ENCODE peak calls at places on chromosome 4, in five cellular contexts. L is GM23338, I is fibroblast of lung, K is PC-3, Y is mammary epithelial cell. C is an unnamed sample.

GRCh38 chr4:129342820-129343219 is 246.9 kb downstream of the C4orf33 start:
- DNase-seq in L (no peak), K (peak), Y (peak), I (peak), C (peak)

GRCh38 chr4:54558889-54559682 is 98.7 kb upstream of the KIT start:
- DNase-seq in K (peak), L (no peak), Y (no peak), I (no peak), C (no peak)

GRCh38 chr4:23365086-23365485 is 524.8 kb downstream of the PPARGC1A start:
- DNase-seq in Y (no peak), K (no peak), L (no peak), I (peak), C (no peak)

GRCh38 chr4:121096629-121097028 is 24.3 kb upstream of the NDNF start:
- DNase-seq in I (peak), Y (peak), L (peak), K (peak), C (peak)

GRCh38 chr4:138341739-138342415 is 99.7 kb upstream of the SLC7A11 start:
- DNase-seq in K (no peak), L (no peak), I (no peak), Y (no peak), C (no peak)

GRCh38 chr4:71304289-71304850 is 34.5 kb upstream of the SLC4A4 start:
- DNase-seq in I (no peak), L (no peak), K (peak), Y (no peak), C (no peak)

GRCh38 chr4:176044589-176044951 is 21.1 kb upstream of the WDR17 start:
- DNase-seq in K (no peak), Y (no peak), I (peak), L (no peak), C (no peak)

GRCh38 chr4:133347409-133347808 is 198.3 kb downstream of the PCDH10 start:
- DNase-seq in K (no peak), L (no peak), I (no peak), Y (no peak), C (no peak)

GRCh38 chr4:182325397-182325796 is 82.2 kb downstream of the TENM3 start:
- DNase-seq in K (no peak), L (no peak), Y (no peak), I (no peak), C (no peak)

GRCh38 chr4:147288512-147288911 is 192.4 kb upstream of the EDNRA start:
- DNase-seq in K (no peak), Y (no peak), I (no peak), L (no peak), C (no peak)

GRCh38 chr4:16838226-16838875 is 60.1 kb downstream of the LDB2 start:
- DNase-seq in K (no peak), Y (no peak), I (peak), L (no peak), C (no peak)

GRCh38 chr4:143721317-143721716 is 20.8 kb upstream of the FREM3 start:
- DNase-seq in L (no peak), I (no peak), K (no peak), Y (no peak), C (peak)

GRCh38 chr4:149985981-149986380 is 92.3 kb upstream of the DCLK2 start:
- DNase-seq in I (no peak), K (no peak), Y (no peak), L (no peak), C (no peak)

GRCh38 chr4:143701365-143701764 is 890 bp upstream of the FREM3 start:
- DNase-seq in Y (no peak), K (no peak), I (no peak), L (no peak), C (no peak)

DNA sequence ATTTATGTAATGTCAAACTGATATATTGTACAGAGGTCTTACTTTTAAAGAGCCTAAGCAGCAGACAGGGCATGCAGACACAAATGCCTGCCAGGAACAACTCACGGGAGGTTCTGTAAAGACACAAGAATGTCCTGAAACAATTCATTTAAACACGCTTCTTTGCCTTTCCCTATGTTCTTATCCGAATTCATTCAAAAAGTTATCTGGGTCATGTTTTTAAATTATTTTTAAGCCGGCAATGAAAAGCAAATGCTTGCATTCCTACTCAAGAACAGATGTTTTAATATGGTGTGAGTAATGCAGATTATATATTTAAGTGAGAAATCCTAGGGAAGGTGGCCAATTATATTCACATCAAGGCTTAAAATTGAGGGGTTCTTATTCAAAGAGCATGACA is 192.6 kb downstream of the PDGFC start:
- DNase-seq in L (no peak), K (peak), I (peak), Y (no peak), C (no peak)
- H3K27ac ChIP-seq in L (no peak), K (peak), I (peak), Y (peak), C (no peak)

GRCh38 chr4:73800206-73800605 is 36.3 kb upstream of the CXCL6 start:
- DNase-seq in L (no peak), Y (no peak), K (no peak), I (no peak), C (no peak)
- H3K4me2 ChIP-seq in L (no peak), Y (no peak), K (no peak), I (no peak), C (no peak)

GRCh38 chr4:1058198-1058996 is 47.0 kb downstream of the FGFRL1 start:
- DNase-seq in I (no peak), L (no peak), Y (no peak), K (peak), C (no peak)

GRCh38 chr4:1060121-1060520 is 48.7 kb downstream of the FGFRL1 start:
- DNase-seq in I (no peak), Y (no peak), L (no peak), K (no peak), C (no peak)

GRCh38 chr4:1060646-1061371 is 49.4 kb downstream of the FGFRL1 start:
- DNase-seq in K (no peak), I (no peak), L (no peak), Y (no peak), C (no peak)

GRCh38 chr4:1057403-1057745 is 45.9 kb downstream of the FGFRL1 start:
- DNase-seq in K (no peak), Y (no peak), I (no peak), L (no peak), C (no peak)

GRCh38 chr4:1058997-1059665 is 47.7 kb downstream of the FGFRL1 start:
- DNase-seq in I (no peak), L (no peak), Y (no peak), K (no peak), C (no peak)
- TF ChIP-seq EZH2 in I (peak), L (no peak), Y (peak), K (no peak), C (no peak)

GRCh38 chr4:140047017-140047640 is 106.9 kb downstream of the MAML3 start:
- DNase-seq in L (peak), I (no peak), Y (no peak), K (peak), C (peak)

GRCh38 chr4:140046037-140046436 is 107.9 kb downstream of the MAML3 start:
- DNase-seq in K (no peak), I (peak), Y (no peak), L (no peak), C (peak)

GRCh38 chr4:140048419-140049022 is 105.5 kb downstream of the MAML3 start:
- DNase-seq in L (no peak), I (no peak), Y (no peak), K (peak), C (peak)

GRCh38 chr4:140047781-140048180 is 106.2 kb downstream of the MAML3 start:
- DNase-seq in K (no peak), I (no peak), Y (no peak), L (peak), C (peak)

DNA sequence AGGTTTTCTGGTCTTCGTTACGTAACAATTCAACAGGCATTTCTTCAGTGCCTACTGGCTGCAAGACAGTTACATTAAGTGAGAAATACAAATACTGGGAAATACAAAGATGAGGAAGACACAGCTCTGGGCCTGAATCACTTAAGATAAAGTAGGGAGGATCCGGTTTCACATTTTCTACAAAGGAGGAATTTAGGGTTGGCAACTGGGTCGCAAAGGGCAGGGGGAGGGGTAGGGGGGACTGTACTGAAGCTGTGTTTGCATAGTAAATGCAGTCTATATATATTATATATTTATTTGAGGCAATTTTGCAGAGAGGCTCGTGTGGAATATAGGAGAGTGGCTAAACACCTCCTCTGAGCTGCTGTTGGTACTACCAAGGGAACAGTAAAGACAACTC is 107.4 kb downstream of the MAML3 start:
- DNase-seq in L (peak), I (no peak), K (peak), Y (no peak), C (peak)
- H3K27ac ChIP-seq in L (peak), I (no peak), K (peak), Y (no peak), C (no peak)

GRCh38 chr4:72919464-72919863 is 150.1 kb downstream of the COX18 start:
- DNase-seq in K (no peak), Y (no peak), I (no peak), L (no peak), C (no peak)

GRCh38 chr4:72919937-72920336 is 149.6 kb downstream of the COX18 start:
- DNase-seq in K (peak), L (no peak), Y (no peak), I (no peak), C (no peak)

GRCh38 chr4:72924814-72925213 is 144.7 kb downstream of the COX18 start:
- DNase-seq in Y (no peak), I (no peak), K (no peak), L (no peak), C (no peak)
- H3K4me2 ChIP-seq in Y (no peak), I (no peak), K (no peak), L (no peak), C (no peak)

GRCh38 chr4:112511294-112512118 is 4.5 kb downstream of the NEUROG2 start:
- DNase-seq in I (no peak), L (peak), K (no peak), Y (no peak), C (no peak)
- TF ChIP-seq EZH2 in I (no peak), L (peak), K (no peak), Y (peak), C (peak)

DNA sequence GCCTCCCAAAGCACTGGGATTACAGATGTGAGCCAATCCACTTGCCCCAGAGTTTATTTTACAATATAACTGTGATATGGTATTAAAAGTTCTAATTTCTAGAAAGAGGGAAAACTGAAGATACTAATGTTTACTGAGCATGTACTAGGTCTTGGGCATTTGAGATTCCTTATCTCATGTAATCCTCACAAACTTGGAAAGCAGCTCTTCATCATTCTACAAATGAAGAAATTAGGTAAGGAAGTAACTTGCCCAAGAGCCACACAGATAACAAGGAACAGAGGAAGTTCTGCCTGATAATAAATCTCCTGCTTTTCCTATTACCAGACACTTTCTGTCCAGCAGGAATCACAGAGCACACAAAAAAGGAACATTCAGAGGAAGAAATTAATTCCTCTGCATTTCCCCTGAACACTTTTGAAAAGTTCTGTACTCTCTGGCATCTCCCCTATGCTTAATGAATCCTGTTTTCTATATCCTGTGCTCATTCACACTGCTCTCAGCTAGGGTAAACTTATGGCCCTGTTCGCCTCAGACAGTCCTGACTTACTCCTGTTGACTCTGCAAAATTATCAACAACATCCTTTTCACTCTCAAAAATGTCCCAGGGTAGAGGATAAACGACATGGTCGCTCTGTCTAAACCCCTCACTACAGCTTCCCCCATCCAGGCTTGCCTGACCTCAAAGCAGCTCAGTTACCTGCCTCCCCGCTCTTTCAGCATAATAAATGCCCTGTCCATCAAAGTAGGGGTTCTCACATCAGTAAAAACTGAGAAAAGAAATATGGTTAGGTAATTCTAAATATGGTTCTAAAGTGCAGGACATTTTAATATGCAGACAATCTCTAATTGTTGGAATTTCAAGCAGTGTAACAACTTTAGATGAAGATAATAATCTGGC is 13.7 kb downstream of the SH3RF1 start:
- DNase-seq in L (no peak), K (no peak), Y (no peak), I (no peak), C (peak)
- H3K27ac ChIP-seq in L (no peak), K (peak), Y (no peak), I (peak), C (peak)

GRCh38 chr4:38318737-38319455 is 345.1 kb upstream of the KLF3 start:
- DNase-seq in K (peak), L (peak), I (peak), Y (peak), C (peak)

GRCh38 chr4:38319456-38320348 is 344.3 kb upstream of the KLF3 start:
- DNase-seq in L (peak), Y (peak), K (peak), I (peak), C (peak)

GRCh38 chr4:38322709-38323108 is 341.3 kb upstream of the KLF3 start:
- DNase-seq in I (peak), Y (no peak), L (no peak), K (peak), C (no peak)

GRCh38 chr4:38320833-38321232 is 343.2 kb upstream of the KLF3 start:
- DNase-seq in K (no peak), Y (no peak), I (no peak), L (no peak), C (no peak)

GRCh38 chr4:38320349-38320707 is 343.7 kb upstream of the KLF3 start:
- DNase-seq in L (no peak), I (no peak), K (no peak), Y (no peak), C (no peak)
- H3K4me2 ChIP-seq in L (no peak), I (no peak), K (peak), Y (no peak), C (no peak)

C was measured in endothelial cell of umbilical vein.